ENCODE peak calls at places on chromosomes 12 and 14, in five cellular contexts. Y is coronary artery, E is neural progenitor cell, V is prostate gland, D is MG63. W is an unnamed sample.

GRCh38 chr14:24605435-24606190 is 3.9 kb downstream of the GZMH start:
- DNase-seq in Y (no peak), E (peak), V (no peak), D (peak), W (no peak)

GRCh38 chr14:79825046-79825521 is 386.2 kb downstream of the DIO2 start:
- DNase-seq in Y (no peak), E (no peak), V (no peak), D (peak), W (peak)

GRCh38 chr14:67240168-67240932 is 885 bp upstream of the PALS1 start:
- DNase-seq in Y (peak), E (peak), V (peak), D (peak), W (no peak)

GRCh38 chr12:101074940-101075680 is 134.9 kb downstream of the SLC5A8 start:
- DNase-seq in Y (no peak), E (no peak), V (no peak), D (no peak), W (no peak)

GRCh38 chr12:52831251-52831650 is 2.9 kb downstream of the KRT79 start:
- DNase-seq in Y (no peak), E (no peak), V (no peak), D (no peak), W (no peak)

GRCh38 chr14:32230695-32231280 is 27.7 kb upstream of the RNU6-8 start:
- DNase-seq in Y (no peak), E (no peak), V (no peak), D (peak), W (peak)

GRCh38 chr12:14272954-14273910 is 92.2 kb upstream of the ATF7IP start:
- DNase-seq in Y (no peak), E (no peak), V (peak), D (no peak), W (peak)

GRCh38 chr12:103441437-103442186 is 54.2 kb downstream of the C12orf42 start:
- DNase-seq in Y (no peak), E (no peak), V (no peak), D (no peak), W (no peak)

GRCh38 chr12:53195516-53196420 is 11.3 kb downstream of the ITGB7 start:
- DNase-seq in Y (no peak), E (no peak), V (no peak), D (no peak), W (no peak)

GRCh38 chr12:46515829-46516228 is 143.3 kb upstream of the SLC38A2 start:
- DNase-seq in Y (no peak), E (no peak), V (no peak), D (no peak), W (no peak)

GRCh38 chr12:59904874-59905521 is 309.2 kb downstream of the SLC16A7 start:
- DNase-seq in Y (no peak), E (no peak), V (no peak), D (no peak), W (no peak)

GRCh38 chr14:103058209-103059055 is 1.1 kb upstream of the CDC42BPB start:
- DNase-seq in Y (no peak), E (no peak), V (no peak), D (no peak), W (peak)

GRCh38 chr14:103056322-103057027 is 874 bp downstream of the CDC42BPB start:
- DNase-seq in Y (peak), E (peak), V (no peak), D (peak), W (peak)

GRCh38 chr14:103057028-103057371 is 349 bp downstream of the CDC42BPB start:
- DNase-seq in Y (no peak), E (no peak), V (no peak), D (no peak), W (peak)

GRCh38 chr14:103057372-103058208 is at the start of gene CDC42BPB:
- DNase-seq in Y (peak), E (peak), V (peak), D (peak), W (peak)

DNA sequence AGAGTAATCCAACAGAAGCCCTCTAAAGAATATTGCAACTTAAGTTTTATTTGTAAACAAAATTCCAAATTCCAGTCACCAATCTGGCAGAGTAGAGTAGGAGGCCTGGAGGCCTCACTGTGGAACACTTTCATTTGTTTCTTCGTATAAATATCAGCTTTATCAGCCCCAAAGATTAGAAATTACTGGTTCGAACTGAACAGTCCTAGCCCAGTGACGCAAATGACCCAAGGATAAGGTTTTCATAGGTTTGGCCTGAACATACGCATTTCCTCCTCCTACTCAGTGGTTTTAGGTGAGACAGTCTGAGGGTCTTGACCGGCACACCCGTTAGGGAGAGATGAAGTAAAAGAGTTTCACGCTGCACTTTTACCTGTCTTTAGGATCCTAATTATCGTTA is 1.7 kb downstream of the CDC42BPB start:
- DNase-seq in Y (no peak), E (no peak), V (no peak), D (no peak), W (peak)
- H3K4me3 ChIP-seq in Y (peak), E (peak), V (peak), D (peak), W (peak)

GRCh38 chr14:64795921-64796320 is 83.8 kb downstream of the SPTB start:
- DNase-seq in Y (no peak), E (no peak), V (no peak), D (no peak), W (no peak)

GRCh38 chr14:64795211-64795610 is 84.5 kb downstream of the SPTB start:
- DNase-seq in Y (no peak), E (no peak), V (no peak), D (no peak), W (no peak)

GRCh38 chr14:64799555-64799954 is 80.2 kb downstream of the SPTB start:
- DNase-seq in Y (no peak), E (no peak), V (no peak), D (no peak), W (no peak)

GRCh38 chr14:64792871-64793560 is 86.7 kb downstream of the SPTB start:
- DNase-seq in Y (no peak), E (no peak), V (no peak), D (no peak), W (no peak)

GRCh38 chr14:64796369-64796768 is 83.3 kb downstream of the SPTB start:
- DNase-seq in Y (no peak), E (no peak), V (no peak), D (no peak), W (no peak)
- H3K4me3 ChIP-seq in Y (no peak), E (no peak), V (no peak), D (no peak), W (no peak)

GRCh38 chr14:100283984-100284881 is 22.0 kb downstream of the SLC25A29 start:
- DNase-seq in Y (no peak), E (no peak), V (no peak), D (no peak), W (no peak)

GRCh38 chr14:100285021-100285912 is 21.0 kb downstream of the SLC25A29 start:
- DNase-seq in Y (no peak), E (peak), V (peak), D (peak), W (peak)

GRCh38 chr14:100287202-100287997 is 18.8 kb downstream of the SLC25A29 start:
- DNase-seq in Y (no peak), E (no peak), V (no peak), D (no peak), W (no peak)

GRCh38 chr14:100286484-100287191 is 19.6 kb downstream of the SLC25A29 start:
- DNase-seq in Y (peak), E (no peak), V (no peak), D (no peak), W (no peak)

GRCh38 chr14:100285913-100286400 is 20.3 kb downstream of the SLC25A29 start:
- DNase-seq in Y (peak), E (no peak), V (no peak), D (no peak), W (no peak)
- H3K4me3 ChIP-seq in Y (peak), E (peak), V (peak), D (peak), W (peak)

DNA sequence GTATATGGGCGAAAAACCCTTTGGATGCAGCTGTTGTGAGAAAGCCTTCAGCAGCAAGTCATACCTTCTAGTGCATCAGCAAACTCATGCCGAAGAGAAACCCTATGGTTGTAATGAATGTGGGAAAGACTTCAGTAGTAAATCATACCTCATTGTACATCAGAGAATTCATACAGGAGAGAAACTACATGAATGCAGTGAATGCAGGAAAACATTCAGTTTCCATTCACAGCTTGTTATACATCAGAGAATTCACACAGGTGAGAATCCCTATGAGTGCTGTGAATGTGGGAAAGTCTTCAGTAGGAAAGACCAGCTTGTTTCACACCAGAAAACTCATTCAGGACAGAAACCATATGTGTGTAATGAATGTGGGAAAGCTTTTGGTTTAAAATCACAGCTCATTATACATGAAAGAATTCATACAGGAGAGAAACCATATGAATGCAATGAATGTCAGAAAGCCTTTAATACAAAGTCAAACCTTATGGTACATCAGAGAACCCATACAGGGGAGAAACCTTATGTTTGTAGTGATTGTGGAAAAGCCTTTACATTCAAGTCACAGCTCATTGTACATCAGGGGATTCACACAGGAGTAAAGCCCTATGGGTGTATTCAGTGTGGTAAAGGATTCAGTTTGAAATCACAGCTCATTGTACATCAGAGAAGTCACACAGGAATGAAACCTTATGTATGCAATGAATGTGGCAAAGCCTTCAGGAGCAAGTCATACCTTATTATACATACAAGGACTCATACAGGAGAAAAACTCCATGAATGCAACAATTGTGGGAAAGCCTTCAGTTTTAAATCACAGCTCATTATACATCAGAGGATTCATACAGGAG is 21.4 kb downstream of the ZNF268 start:
- DNase-seq in Y (no peak), E (no peak), V (no peak), D (no peak), W (peak)
- H3K4me3 ChIP-seq in Y (peak), E (peak), V (no peak), D (no peak), W (no peak)

DNA sequence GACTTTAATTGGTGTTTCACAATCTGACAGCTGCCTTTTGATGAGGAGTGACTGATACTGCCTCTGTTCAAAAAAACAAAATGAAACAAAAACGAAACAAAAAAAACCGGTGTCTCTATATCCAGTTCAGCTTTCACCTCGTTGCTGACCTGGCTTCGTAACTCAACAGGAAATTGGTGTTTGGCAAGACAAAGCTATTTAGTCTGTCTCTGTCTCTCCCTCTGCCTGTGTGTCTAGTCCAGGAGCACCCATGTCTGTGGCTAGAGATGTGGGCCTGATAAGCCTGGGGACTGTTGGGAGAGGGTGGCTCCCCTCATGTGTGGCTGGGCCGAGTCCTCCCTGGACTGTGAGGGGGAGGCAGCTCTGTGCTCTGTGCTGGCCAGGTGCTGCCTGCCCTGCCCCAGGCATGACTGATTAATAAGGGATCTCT is 11.3 kb downstream of the CACNA1C start:
- DNase-seq in Y (no peak), E (no peak), V (peak), D (peak), W (peak)
- H3K4me3 ChIP-seq in Y (peak), E (no peak), V (no peak), D (peak), W (peak)